ENCODE peak calls at places on chromosome 16, in five cellular contexts. J is T-helper 2 cell treated with Interferon-gamma antibody and Interleukin-4, amounts not matched to agents 5 μg/mL and 100 μg/mL, for 36 hours; G is activated naive CD4-positive, alpha-beta T cell treated with Interleukin-2 at 50 U/mL for 16 hours; H is CD14-positive monocyte; S is CD4-positive, alpha-beta memory T cell. A is an unnamed sample.

GRCh38 chr16:3155181-3155580 is 20.4 kb downstream of the ZNF213 start:
- DNase-seq in G (no peak), J (no peak), H (no peak), S (no peak), A (no peak)

GRCh38 chr16:79519448-79519847 is 81.1 kb downstream of the MAF start:
- DNase-seq in S (no peak), J (no peak), G (no peak), H (peak), A (no peak)

GRCh38 chr16:59154295-59154694 is 420.2 kb upstream of the GOT2 start:
- DNase-seq in H (no peak), G (no peak), S (no peak), J (no peak), A (no peak)

GRCh38 chr16:29756654-29757053 is 10.9 kb upstream of the C16orf54 start:
- DNase-seq in S (no peak), G (no peak), J (no peak), H (no peak), A (no peak)

GRCh38 chr16:10831899-10832886 is 13.6 kb upstream of the TVP23A start:
- DNase-seq in J (no peak), G (no peak), H (no peak), S (no peak), A (no peak)

GRCh38 chr16:69107311-69107962 is 2.0 kb downstream of the HAS3 start:
- DNase-seq in J (no peak), H (no peak), G (no peak), S (no peak), A (no peak)

GRCh38 chr16:3444032-3444388 is 530 bp downstream of the NAA60 start:
- DNase-seq in S (no peak), G (peak), H (no peak), J (peak), A (peak)

GRCh38 chr16:57316390-57317017 is 32.0 kb upstream of the PLLP start:
- DNase-seq in H (no peak), G (no peak), S (no peak), J (no peak), A (no peak)

GRCh38 chr16:54930034-54930938 is at the start of gene IRX5:
- DNase-seq in S (peak), G (peak), H (no peak), J (peak), A (no peak)

GRCh38 chr16:31453255-31454204 is 5.8 kb upstream of the ARMC5 start:
- DNase-seq in J (no peak), H (peak), G (no peak), S (no peak), A (no peak)

GRCh38 chr16:1621851-1622250 is 9.7 kb downstream of the CRAMP1 start:
- DNase-seq in S (no peak), H (no peak), J (no peak), G (no peak), A (no peak)

GRCh38 chr16:3780570-3780969 is 63.2 kb upstream of the TRAP1 start:
- DNase-seq in G (no peak), S (no peak), H (no peak), J (no peak), A (no peak)

GRCh38 chr16:27795992-27796614 is 246.2 kb downstream of the KATNIP start:
- DNase-seq in J (peak), G (no peak), H (no peak), S (no peak), A (peak)